ENCODE peak calls at places on chromosomes 16 and 17, in eight cellular contexts. Q, H, L, V, S, W, R and D are unnamed samples.

GRCh38 chr16:57485916-57486857 is at the start of gene DOK4:
- DNase-seq in S (no peak), H (peak), R (peak), V (peak), Q (peak), L (peak), W (peak), D (peak)

GRCh38 chr17:17546399-17547185 is 44.9 kb downstream of the PEMT start:
- DNase-seq in V (no peak), S (no peak), L (no peak), Q (peak), W (no peak), H (no peak), R (no peak), D (no peak)

GRCh38 chr17:5837055-5837491 is 233.1 kb upstream of the WSCD1 start:
- DNase-seq in Q (no peak), H (no peak), R (no peak), V (peak), L (no peak), W (no peak), S (no peak), D (no peak)

GRCh38 chr16:610513-611381 is 20.0 kb upstream of the WFIKKN1 start:
- DNase-seq in R (no peak), V (no peak), H (peak), S (peak), Q (peak), L (peak), W (no peak), D (no peak)

GRCh38 chr17:2111691-2112090 is 56.8 kb downstream of the HIC1 start:
- DNase-seq in R (no peak), L (no peak), W (no peak), Q (no peak), S (no peak), H (no peak), V (peak), D (no peak)

GRCh38 chr17:10875411-10875810 is 37.5 kb upstream of the PIRT start:
- DNase-seq in Q (no peak), V (peak), W (no peak), H (no peak), S (no peak), R (no peak), L (peak), D (no peak)

GRCh38 chr16:66952430-66953139 is 8.5 kb upstream of the CES3 start:
- DNase-seq in V (no peak), R (no peak), S (no peak), L (no peak), W (no peak), H (no peak), Q (no peak), D (no peak)

GRCh38 chr16:78235168-78235800 is 135.8 kb downstream of the WWOX start:
- DNase-seq in Q (peak), H (peak), V (peak), W (no peak), L (peak), R (peak), S (peak), D (no peak)

GRCh38 chr17:33390479-33391027 is 97.5 kb upstream of the ASIC2 start:
- DNase-seq in V (peak), L (no peak), H (no peak), Q (no peak), W (no peak), S (no peak), R (no peak), D (no peak)

GRCh38 chr16:80500116-80500859 is 40.5 kb upstream of the DYNLRB2 start:
- DNase-seq in R (no peak), S (no peak), L (no peak), Q (no peak), W (no peak), H (no peak), V (no peak), D (no peak)

GRCh38 chr17:28227278-28228108 is 91.5 kb upstream of the TMEM97 start:
- DNase-seq in W (peak), L (peak), R (no peak), H (peak), Q (peak), S (no peak), V (peak), D (peak)

GRCh38 chr16:6193718-6194117 is 1096.1 kb upstream of the EEF2KMT start:
- DNase-seq in L (no peak), Q (no peak), V (no peak), W (no peak), H (no peak), S (no peak), R (no peak), D (no peak)

GRCh38 chr17:37766951-37767350 is 22.1 kb upstream of the HNF1B start:
- DNase-seq in Q (no peak), W (no peak), H (no peak), V (no peak), R (no peak), L (no peak), S (no peak), D (no peak)

GRCh38 chr17:42111901-42112551 is 488 bp downstream of the DHX58 start:
- DNase-seq in V (peak), R (no peak), S (no peak), Q (no peak), L (peak), H (peak), W (no peak), D (no peak)

GRCh38 chr17:65917560-65917959 is 274.4 kb downstream of the CEP112 start:
- DNase-seq in S (no peak), L (no peak), H (no peak), R (no peak), V (no peak), W (no peak), Q (no peak), D (no peak)

GRCh38 chr17:33385713-33386112 is 92.6 kb upstream of the ASIC2 start:
- DNase-seq in H (no peak), W (no peak), R (no peak), V (no peak), L (no peak), Q (no peak), S (no peak), D (no peak)

GRCh38 chr16:49825006-49825405 is 30.9 kb downstream of the ZNF423 start:
- DNase-seq in L (no peak), V (no peak), H (no peak), R (no peak), W (no peak), S (no peak), Q (no peak), D (no peak)

GRCh38 chr16:82506734-82507133 is 120.0 kb upstream of the CDH13 start:
- DNase-seq in R (no peak), L (no peak), V (no peak), H (no peak), S (peak), Q (no peak), W (peak), D (no peak)

GRCh38 chr17:61208301-61209098 is 191.1 kb upstream of the TBX2 start:
- DNase-seq in L (no peak), V (peak), Q (no peak), H (no peak), S (peak), W (no peak), R (no peak), D (no peak)

GRCh38 chr16:67822511-67822910 is 15.8 kb downstream of the TSNAXIP1 start:
- DNase-seq in H (no peak), L (no peak), W (no peak), Q (no peak), V (no peak), R (no peak), S (no peak), D (no peak)

GRCh38 chr17:68759343-68760140 is 158.4 kb upstream of the FAM20A start:
- DNase-seq in H (peak), R (peak), W (peak), S (peak), Q (peak), V (peak), L (peak), D (peak)

GRCh38 chr16:73483934-73484712 is 436.2 kb upstream of the ZFHX3 start:
- DNase-seq in Q (no peak), S (peak), W (no peak), L (no peak), V (no peak), H (no peak), R (no peak), D (no peak)

GRCh38 chr17:41176744-41177387 is 1.2 kb downstream of the KRTAP4-2 start:
- DNase-seq in Q (no peak), W (no peak), V (no peak), S (no peak), L (no peak), H (no peak), R (no peak), D (no peak)

GRCh38 chr17:82226809-82227628 is 1.8 kb upstream of the SLC16A3 start:
- DNase-seq in Q (no peak), L (no peak), H (no peak), S (no peak), R (no peak), W (no peak), V (no peak), D (peak)

GRCh38 chr16:25045696-25046381 is 30.7 kb upstream of the ARHGAP17 start:
- DNase-seq in Q (no peak), W (no peak), L (no peak), R (no peak), H (no peak), V (peak), S (no peak), D (no peak)

GRCh38 chr17:76036497-76037380 is 9.6 kb upstream of the EVPL start:
- DNase-seq in R (no peak), S (no peak), Q (no peak), L (no peak), W (no peak), V (no peak), H (no peak), D (no peak)

GRCh38 chr16:57901480-57902069 is 69.4 kb downstream of the CNGB1 start:
- DNase-seq in H (no peak), R (no peak), V (no peak), W (no peak), Q (no peak), S (no peak), L (no peak), D (no peak)

GRCh38 chr17:64411999-64412771 is 21.5 kb upstream of the PECAM1 start:
- DNase-seq in Q (peak), V (peak), L (peak), S (no peak), R (peak), H (no peak), W (no peak), D (peak)

GRCh38 chr17:73802314-73802713 is 158.1 kb upstream of the SDK2 start:
- DNase-seq in L (no peak), S (no peak), R (no peak), W (no peak), V (no peak), H (no peak), Q (no peak), D (no peak)

GRCh38 chr17:79942011-79942405 is 93.7 kb downstream of the TBC1D16 start:
- DNase-seq in H (no peak), R (no peak), L (no peak), V (no peak), S (no peak), Q (peak), W (no peak), D (no peak)

GRCh38 chr16:67212766-67213165 is 13.8 kb downstream of the ELMO3 start:
- DNase-seq in L (no peak), W (no peak), Q (no peak), R (no peak), H (no peak), V (no peak), S (no peak), D (no peak)

GRCh38 chr17:6098050-6098449 is 27.9 kb downstream of the WSCD1 start:
- DNase-seq in L (no peak), W (no peak), R (no peak), H (no peak), S (no peak), Q (no peak), V (no peak), D (no peak)

GRCh38 chr17:28703552-28704218 is 8.0 kb downstream of the PROCA1 start:
- DNase-seq in H (no peak), W (no peak), S (no peak), Q (no peak), V (no peak), R (no peak), L (no peak), D (no peak)

GRCh38 chr17:14301761-14302401 is 1.0 kb downstream of the HS3ST3B1 start:
- DNase-seq in L (no peak), V (peak), S (no peak), R (no peak), W (no peak), Q (peak), H (peak), D (no peak)

GRCh38 chr16:21159281-21159951 is 942 bp downstream of the LDAF1 start:
- DNase-seq in S (no peak), W (peak), H (no peak), R (no peak), Q (peak), V (no peak), L (peak), D (peak)